ENCODE peak calls at places on chromosomes 3 and 15, in ten cellular contexts. L is mammary epithelial cell; F is stomach; U is uterus; Z is GM23248; D is CD8-positive, alpha-beta T cell; E is brain microvascular endothelial cell; B is fibroblast of lung; N is AG04450; Y is pancreas. G is an unnamed sample.

GRCh38 chr3:72520690-72521308 is 327.4 kb downstream of the SHQ1 start:
- DNase-seq in N (peak), E (peak), B (peak), U (no peak), D (no peak), L (peak), Z (peak), Y (no peak), F (no peak), G (peak)

GRCh38 chr15:90633361-90633760 is 83.8 kb upstream of the BLM start:
- DNase-seq in Z (no peak), N (no peak), E (no peak), D (no peak), F (no peak), L (no peak), Y (no peak), U (no peak), B (no peak), G (no peak)

GRCh38 chr15:62896969-62897486 is 145.5 kb upstream of the TPM1 start:
- DNase-seq in N (peak), L (peak), Y (peak), F (peak), U (peak), Z (peak), B (peak), E (peak), D (no peak), G (peak)

GRCh38 chr15:52120488-52120887 is 7.9 kb upstream of the BCL2L10 start:
- DNase-seq in N (no peak), D (no peak), B (no peak), Z (no peak), U (no peak), L (no peak), F (no peak), Y (peak), E (no peak), G (no peak)

GRCh38 chr15:74040115-74040850 is 42.1 kb downstream of the GOLGA6A start:
- DNase-seq in Y (no peak), N (peak), B (peak), L (peak), U (peak), F (no peak), Z (peak), D (no peak), E (peak), G (peak)

GRCh38 chr3:12656850-12657249 is 7.1 kb downstream of the RAF1 start:
- DNase-seq in L (no peak), N (no peak), D (no peak), U (no peak), B (no peak), F (no peak), E (no peak), Z (no peak), Y (no peak), G (no peak)

GRCh38 chr3:89227634-89228033 is 120.2 kb downstream of the EPHA3 start:
- DNase-seq in Y (no peak), N (no peak), U (no peak), B (peak), E (peak), D (no peak), L (no peak), Z (peak), F (no peak), G (no peak)

GRCh38 chr15:43511012-43511885 is 6.2 kb upstream of the MAP1A start:
- DNase-seq in N (no peak), Z (peak), E (no peak), L (no peak), Y (peak), F (no peak), D (no peak), B (no peak), U (no peak), G (no peak)

GRCh38 chr3:29802057-29802456 is 521.2 kb downstream of the RBMS3 start:
- DNase-seq in D (no peak), N (no peak), Y (no peak), F (no peak), Z (no peak), B (no peak), U (no peak), L (no peak), E (peak), G (no peak)

GRCh38 chr3:54064486-54064885 is 57.9 kb upstream of the CACNA2D3 start:
- DNase-seq in E (no peak), F (no peak), Z (no peak), Y (no peak), N (no peak), L (no peak), U (no peak), B (no peak), D (no peak), G (no peak)

DNA sequence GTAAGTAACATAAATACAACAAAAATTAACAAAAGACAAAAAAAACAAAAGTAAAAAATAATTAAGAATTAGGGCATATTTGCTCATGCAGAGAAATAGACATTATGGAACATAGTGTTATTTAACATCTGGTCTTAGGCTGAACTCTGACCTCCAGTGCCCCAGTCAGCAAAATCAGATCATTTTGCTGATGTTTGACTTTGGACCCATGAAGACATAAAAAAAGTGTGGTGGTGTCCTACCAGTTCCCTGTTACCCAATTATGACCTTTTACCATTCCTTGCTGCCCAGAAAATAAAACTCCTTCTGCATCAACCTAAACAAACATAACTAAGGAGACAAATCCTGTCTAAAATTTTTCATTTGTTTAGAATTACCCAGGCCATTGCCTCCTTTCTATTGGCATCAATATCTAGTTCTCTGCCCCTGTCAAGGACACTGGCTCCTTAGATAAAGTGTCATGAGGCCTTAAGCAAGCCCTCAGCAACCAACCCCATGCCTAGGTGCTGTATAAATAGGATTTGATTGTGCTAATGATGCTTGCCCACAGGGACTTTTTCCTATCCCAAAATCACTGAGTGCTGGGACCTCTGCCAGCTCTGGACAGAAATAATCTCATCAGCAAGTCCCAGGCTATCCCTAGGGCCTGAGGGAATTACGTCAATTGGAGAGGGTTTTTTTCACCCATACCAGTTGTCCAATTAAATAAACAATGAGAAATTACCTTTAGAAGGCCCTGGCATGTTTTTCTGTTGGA is 334.5 kb upstream of the UMPS start:
- DNase-seq in Z (no peak), F (no peak), Y (no peak), U (peak), E (no peak), L (peak), N (no peak), D (no peak), B (no peak), G (no peak)
- H3K27ac ChIP-seq in Z (no peak), F (no peak), Y (no peak), U (no peak), E (no peak), L (no peak), N (no peak), D (no peak), B (no peak), G (no peak)

DNA sequence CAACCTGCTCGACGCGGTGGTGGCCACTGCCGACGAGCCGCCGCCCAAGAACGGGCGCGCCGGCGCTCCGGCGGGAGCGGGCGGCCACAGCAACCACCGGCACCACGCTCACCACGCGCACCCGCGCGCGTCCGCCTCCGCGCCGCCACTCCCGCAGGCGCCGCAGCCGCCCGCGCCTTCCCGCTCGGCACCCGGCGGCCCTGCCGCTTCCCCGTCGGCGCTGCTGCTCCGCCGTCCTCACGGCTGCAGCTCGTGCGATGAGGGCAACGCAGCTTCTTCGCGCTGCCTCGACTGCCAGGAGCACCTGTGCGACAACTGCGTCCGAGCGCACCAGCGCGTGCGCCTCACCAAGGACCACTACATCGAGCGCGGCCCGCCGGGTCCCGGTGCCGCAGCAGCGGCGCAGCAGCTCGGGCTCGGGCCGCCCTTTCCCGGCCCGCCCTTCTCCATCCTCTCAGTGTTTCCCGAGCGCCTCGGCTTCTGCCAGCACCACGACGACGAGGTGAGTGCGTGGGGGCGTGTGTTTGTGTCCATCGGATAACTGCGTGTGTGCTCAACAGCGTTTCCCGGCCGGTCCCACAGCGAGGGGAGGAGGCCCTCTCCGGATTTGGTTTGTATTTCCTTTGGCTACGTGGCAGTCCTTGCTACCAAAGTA is 761 bp downstream of the TRIM71 start:
- DNase-seq in U (no peak), N (no peak), Z (no peak), B (no peak), F (no peak), D (no peak), L (no peak), E (no peak), Y (no peak), G (no peak)
- H3K4me3 ChIP-seq in U (no peak), N (no peak), Z (no peak), B (no peak), F (peak), D (no peak), L (no peak), E (no peak), Y (no peak), G (no peak)

GRCh38 chr15:31304074-31304648 is 22.5 kb upstream of the KLF13 start:
- DNase-seq in B (no peak), E (no peak), F (no peak), D (peak), L (no peak), N (no peak), U (no peak), Z (no peak), Y (no peak), G (no peak)
- H3K27ac ChIP-seq in B (no peak), E (no peak), F (no peak), D (no peak), L (no peak), N (no peak), U (no peak), Z (no peak), Y (no peak), G (no peak)

GRCh38 chr15:65401607-65402240 is 21.0 kb downstream of the IGDCC4 start:
- DNase-seq in N (no peak), Y (no peak), F (no peak), D (no peak), U (no peak), Z (no peak), B (no peak), E (no peak), L (no peak), G (no peak)

GRCh38 chr15:65400760-65401606 is 21.8 kb downstream of the IGDCC4 start:
- DNase-seq in D (peak), Y (peak), N (no peak), U (peak), L (peak), F (peak), Z (peak), E (peak), B (peak), G (peak)

GRCh38 chr15:65402971-65403370 is 19.8 kb downstream of the IGDCC4 start:
- DNase-seq in E (no peak), Z (no peak), Y (no peak), N (no peak), L (no peak), U (no peak), B (no peak), F (no peak), D (no peak), G (no peak)

GRCh38 chr15:65399001-65399706 is 21.4 kb upstream of the IGDCC3 start:
- DNase-seq in E (no peak), Z (peak), Y (no peak), F (no peak), U (no peak), L (no peak), B (no peak), N (no peak), D (no peak), G (no peak)

DNA sequence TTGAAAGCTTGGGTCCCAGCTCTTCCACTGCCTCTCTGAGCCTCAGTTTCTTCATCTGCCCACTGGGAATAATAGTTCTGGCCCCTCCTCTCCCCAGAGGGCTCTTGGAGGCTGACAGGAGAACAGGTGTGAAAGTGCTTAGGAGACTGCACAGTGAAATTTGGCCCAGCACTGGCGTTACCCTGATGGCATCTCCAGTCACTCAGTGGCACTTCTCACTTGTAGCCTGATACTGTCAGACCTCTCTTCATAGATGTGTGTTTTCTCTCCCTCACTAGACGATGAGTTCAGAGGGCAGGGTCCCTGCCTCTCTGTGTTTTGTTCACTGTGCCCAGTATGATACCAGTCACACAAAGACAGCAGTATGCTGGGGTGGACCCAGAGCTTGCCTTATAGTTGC is 22.2 kb upstream of the IGDCC3 start:
- DNase-seq in L (no peak), F (no peak), Z (no peak), B (no peak), E (no peak), D (no peak), N (no peak), U (no peak), Y (no peak), G (no peak)
- H3K4me3 ChIP-seq in L (no peak), F (no peak), Z (no peak), B (no peak), E (no peak), D (no peak), N (no peak), U (no peak), Y (no peak), G (no peak)

DNA sequence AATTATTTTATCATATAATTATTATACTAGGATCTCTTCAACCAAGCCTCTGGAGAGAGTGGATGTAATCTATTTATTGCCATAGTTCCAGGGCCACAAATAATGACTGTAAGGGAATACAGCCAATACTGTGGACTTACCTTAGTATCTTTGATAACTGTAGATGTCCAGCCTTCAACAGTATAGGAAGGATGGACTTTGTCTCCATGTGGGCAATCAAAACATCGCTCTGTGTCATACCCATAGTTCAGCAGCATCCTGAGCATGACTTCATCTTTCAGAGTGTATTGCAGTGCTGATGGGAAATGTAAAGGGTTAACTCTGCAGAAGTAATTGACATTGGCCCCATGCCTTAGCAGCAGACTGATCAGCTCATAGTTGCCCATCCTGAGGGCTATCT is 14.2 kb downstream of the ASB14 start:
- DNase-seq in B (no peak), Y (no peak), F (no peak), L (no peak), D (no peak), E (no peak), Z (no peak), U (no peak), N (no peak), G (no peak)
- H3K27ac ChIP-seq in B (no peak), Y (no peak), F (no peak), L (no peak), D (no peak), E (no peak), Z (no peak), U (no peak), N (no peak), G (no peak)

G was measured in SJSA1.